ENCODE peak calls at places on chromosomes 16 and 17, in six cellular contexts. One of them, this sample, is unnamed.

GRCh38 chr16:10571354-10571753 is 9.0 kb downstream of the EMP2 start:
- DNase-seq in GM12878: no peak
- DNase-seq in HCT116: no peak
- DNase-seq in K562: no peak
- DNase-seq in SK-N-SH: no peak
- DNase-seq in H1: no peak
- DNase-seq in this sample: no peak

GRCh38 chr16:83561876-83562275 is 245.9 kb upstream of the HSBP1 start:
- DNase-seq in GM12878: no peak
- DNase-seq in HCT116: no peak
- DNase-seq in K562: no peak
- DNase-seq in SK-N-SH: no peak
- DNase-seq in H1: no peak
- DNase-seq in this sample: peak

GRCh38 chr17:61467416-61468262 is 15.4 kb downstream of the TBX4 start:
- DNase-seq in GM12878: no peak
- DNase-seq in HCT116: peak
- DNase-seq in K562: peak
- DNase-seq in SK-N-SH: peak
- DNase-seq in H1: no peak
- DNase-seq in this sample: peak

GRCh38 chr17:77089118-77089477 is 51.7 kb upstream of the SEC14L1 start:
- DNase-seq in GM12878: no peak
- DNase-seq in HCT116: no peak
- DNase-seq in K562: peak
- DNase-seq in SK-N-SH: no peak
- DNase-seq in H1: no peak
- DNase-seq in this sample: no peak

GRCh38 chr17:50062323-50063243 is 6.7 kb downstream of the ITGA3 start:
- DNase-seq in GM12878: no peak
- DNase-seq in HCT116: peak
- DNase-seq in K562: no peak
- DNase-seq in SK-N-SH: peak
- DNase-seq in H1: no peak
- DNase-seq in this sample: peak

GRCh38 chr16:84740596-84741071 is 40.8 kb downstream of the USP10 start:
- DNase-seq in GM12878: no peak
- DNase-seq in HCT116: no peak
- DNase-seq in K562: no peak
- DNase-seq in SK-N-SH: no peak
- DNase-seq in H1: no peak
- DNase-seq in this sample: no peak

GRCh38 chr16:19062706-19063105 is 4.7 kb upstream of the COQ7 start:
- DNase-seq in GM12878: no peak
- DNase-seq in HCT116: no peak
- DNase-seq in K562: no peak
- DNase-seq in SK-N-SH: no peak
- DNase-seq in H1: no peak
- DNase-seq in this sample: no peak

GRCh38 chr17:13597723-13598347 is 3.9 kb downstream of the HS3ST3A1 start:
- DNase-seq in GM12878: no peak
- DNase-seq in HCT116: peak
- DNase-seq in K562: no peak
- DNase-seq in SK-N-SH: peak
- DNase-seq in H1: no peak
- DNase-seq in this sample: peak

GRCh38 chr16:68700120-68700519 is 37.0 kb upstream of the CDH1 start:
- DNase-seq in GM12878: no peak
- DNase-seq in HCT116: no peak
- DNase-seq in K562: no peak
- DNase-seq in SK-N-SH: no peak
- DNase-seq in H1: no peak
- DNase-seq in this sample: no peak

GRCh38 chr17:19388791-19389190 is 1.8 kb upstream of the MFAP4 start:
- DNase-seq in GM12878: no peak
- DNase-seq in HCT116: no peak
- DNase-seq in K562: no peak
- DNase-seq in SK-N-SH: no peak
- DNase-seq in H1: no peak
- DNase-seq in this sample: no peak
- TF ChIP-seq JUND in GM12878: no peak
- TF ChIP-seq JUND in HCT116: no peak
- TF ChIP-seq JUND in K562: no peak
- TF ChIP-seq JUND in SK-N-SH: peak
- TF ChIP-seq JUND in H1: no peak
- TF ChIP-seq JUND in this sample: no peak

DNA sequence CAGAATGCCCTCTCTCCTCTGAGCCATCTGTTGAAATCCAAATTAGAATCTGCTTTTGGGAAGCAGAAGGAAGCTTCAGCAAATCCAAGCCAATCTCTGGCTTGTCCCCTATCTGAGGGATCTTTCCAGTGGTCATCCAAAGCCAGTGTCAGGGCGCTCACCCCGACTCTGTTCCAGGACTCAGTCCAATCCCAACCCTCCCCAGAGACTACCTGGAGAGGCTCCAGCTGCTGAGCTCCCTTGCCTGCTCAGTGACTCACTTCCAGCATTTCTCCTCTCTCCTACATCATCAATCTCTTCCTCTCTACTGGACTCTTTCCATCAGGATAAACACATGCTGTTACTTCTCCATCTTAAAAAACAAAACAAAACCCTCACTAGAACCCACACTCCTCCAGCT is 2.4 kb downstream of the MATCAP1 start:
- DNase-seq in GM12878: no peak
- DNase-seq in HCT116: no peak
- DNase-seq in K562: no peak
- DNase-seq in SK-N-SH: no peak
- DNase-seq in H1: no peak
- DNase-seq in this sample: no peak
- TF ChIP-seq JUND in GM12878: no peak
- TF ChIP-seq JUND in HCT116: no peak
- TF ChIP-seq JUND in K562: no peak
- TF ChIP-seq JUND in SK-N-SH: peak
- TF ChIP-seq JUND in H1: no peak
- TF ChIP-seq JUND in this sample: no peak

GRCh38 chr17:17677299-17678040 is 3.8 kb upstream of the RAI1 start:
- DNase-seq in GM12878: no peak
- DNase-seq in HCT116: no peak
- DNase-seq in K562: no peak
- DNase-seq in SK-N-SH: no peak
- DNase-seq in H1: no peak
- DNase-seq in this sample: no peak

GRCh38 chr17:17675416-17675815 is 5.8 kb upstream of the RAI1 start:
- DNase-seq in GM12878: no peak
- DNase-seq in HCT116: no peak
- DNase-seq in K562: no peak
- DNase-seq in SK-N-SH: no peak
- DNase-seq in H1: no peak
- DNase-seq in this sample: no peak

GRCh38 chr17:17676752-17677151 is 4.5 kb upstream of the RAI1 start:
- DNase-seq in GM12878: no peak
- DNase-seq in HCT116: no peak
- DNase-seq in K562: no peak
- DNase-seq in SK-N-SH: no peak
- DNase-seq in H1: no peak
- DNase-seq in this sample: no peak

GRCh38 chr17:17679243-17679642 is 2.0 kb upstream of the RAI1 start:
- DNase-seq in GM12878: no peak
- DNase-seq in HCT116: no peak
- DNase-seq in K562: no peak
- DNase-seq in SK-N-SH: no peak
- DNase-seq in H1: no peak
- DNase-seq in this sample: no peak

GRCh38 chr17:17675925-17676534 is 5.2 kb upstream of the RAI1 start:
- DNase-seq in GM12878: no peak
- DNase-seq in HCT116: peak
- DNase-seq in K562: no peak
- DNase-seq in SK-N-SH: no peak
- DNase-seq in H1: no peak
- DNase-seq in this sample: no peak
- TF ChIP-seq JUND in GM12878: no peak
- TF ChIP-seq JUND in HCT116: no peak
- TF ChIP-seq JUND in K562: no peak
- TF ChIP-seq JUND in SK-N-SH: no peak
- TF ChIP-seq JUND in H1: no peak
- TF ChIP-seq JUND in this sample: no peak

GRCh38 chr16:56423584-56424403 is 1.6 kb downstream of the AMFR start:
- DNase-seq in GM12878: peak
- DNase-seq in HCT116: no peak
- DNase-seq in K562: no peak
- DNase-seq in SK-N-SH: peak
- DNase-seq in H1: no peak
- DNase-seq in this sample: no peak
- TF ChIP-seq JUND in GM12878: no peak
- TF ChIP-seq JUND in HCT116: no peak
- TF ChIP-seq JUND in K562: no peak
- TF ChIP-seq JUND in SK-N-SH: no peak
- TF ChIP-seq JUND in H1: no peak
- TF ChIP-seq JUND in this sample: no peak

GRCh38 chr16:1613240-1613639 is 1.1 kb downstream of the CRAMP1 start:
- DNase-seq in GM12878: no peak
- DNase-seq in HCT116: no peak
- DNase-seq in K562: no peak
- DNase-seq in SK-N-SH: no peak
- DNase-seq in H1: no peak
- DNase-seq in this sample: no peak
- TF ChIP-seq JUND in GM12878: no peak
- TF ChIP-seq JUND in HCT116: no peak
- TF ChIP-seq JUND in K562: no peak
- TF ChIP-seq JUND in SK-N-SH: no peak
- TF ChIP-seq JUND in H1: no peak
- TF ChIP-seq JUND in this sample: no peak

DNA sequence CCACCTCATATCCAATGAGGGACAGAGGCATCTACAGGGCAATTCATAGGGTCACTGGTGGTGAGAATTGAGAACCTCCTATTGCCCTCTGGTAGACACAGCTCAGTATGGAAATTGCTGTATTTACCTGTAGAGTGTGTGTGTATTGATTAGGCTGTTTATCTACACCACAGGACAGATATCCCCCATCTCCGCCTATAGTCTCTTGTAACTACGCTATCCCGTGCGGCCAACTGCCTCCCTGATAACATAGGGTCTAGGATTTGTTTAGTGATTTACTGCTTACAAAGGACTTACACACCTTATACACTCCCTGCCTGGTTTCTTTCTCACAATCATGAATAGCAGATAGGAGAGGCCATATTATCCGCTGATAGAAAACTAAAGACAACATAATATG is 1.7 kb upstream of the STAT3 start:
- DNase-seq in GM12878: no peak
- DNase-seq in HCT116: no peak
- DNase-seq in K562: no peak
- DNase-seq in SK-N-SH: no peak
- DNase-seq in H1: no peak
- DNase-seq in this sample: no peak
- TF ChIP-seq JUND in GM12878: no peak
- TF ChIP-seq JUND in HCT116: no peak
- TF ChIP-seq JUND in K562: no peak
- TF ChIP-seq JUND in SK-N-SH: no peak
- TF ChIP-seq JUND in H1: no peak
- TF ChIP-seq JUND in this sample: no peak

GRCh38 chr17:36978810-36979584 is 30.2 kb downstream of the AATF start:
- DNase-seq in GM12878: no peak
- DNase-seq in HCT116: no peak
- DNase-seq in K562: no peak
- DNase-seq in SK-N-SH: no peak
- DNase-seq in H1: no peak
- DNase-seq in this sample: peak
- TF ChIP-seq JUND in GM12878: no peak
- TF ChIP-seq JUND in HCT116: no peak
- TF ChIP-seq JUND in K562: no peak
- TF ChIP-seq JUND in SK-N-SH: no peak
- TF ChIP-seq JUND in H1: no peak
- TF ChIP-seq JUND in this sample: no peak

GRCh38 chr17:55436224-55437164 is 14.9 kb upstream of the MMD start:
- DNase-seq in GM12878: no peak
- DNase-seq in HCT116: no peak
- DNase-seq in K562: no peak
- DNase-seq in SK-N-SH: peak
- DNase-seq in H1: no peak
- DNase-seq in this sample: peak
- TF ChIP-seq JUND in GM12878: no peak
- TF ChIP-seq JUND in HCT116: no peak
- TF ChIP-seq JUND in K562: no peak
- TF ChIP-seq JUND in SK-N-SH: no peak
- TF ChIP-seq JUND in H1: no peak
- TF ChIP-seq JUND in this sample: no peak

This sample was measured in T47D.